ENCODE peak calls at places on chromosomes 2 and 18, in five cellular contexts. J, E, U, K and X are unnamed samples. For H3K4me1 and H3K27me3, the result is how much of the 10 kb centered on the place peaks cover.

GRCh38 chr2:24845691-24846090 is 52.5 kb downstream of the CENPO start:
- DNase-seq in J (no peak), E (no peak), U (no peak), K (no peak), X (no peak)

GRCh38 chr18:8858888-8859511 is 153.6 kb downstream of the MTCL1 start:
- DNase-seq in J (no peak), E (peak), U (no peak), K (no peak), X (no peak)

GRCh38 chr2:130375291-130376266 is 19.7 kb downstream of the PTPN18 start:
- DNase-seq in J (no peak), E (no peak), U (no peak), K (no peak), X (no peak)

GRCh38 chr18:71630686-71631085 is 913.5 kb downstream of the CBLN2 start:
- DNase-seq in J (no peak), E (no peak), U (no peak), K (no peak), X (no peak)

GRCh38 chr18:75656035-75656434 is 228.5 kb upstream of the SMIM21 start:
- DNase-seq in J (no peak), E (no peak), U (no peak), K (no peak), X (no peak)

GRCh38 chr2:28642796-28643195 is 108.8 kb upstream of the PPP1CB start:
- DNase-seq in J (no peak), E (no peak), U (no peak), K (no peak), X (no peak)

GRCh38 chr2:190718652-190719526 is 70.0 kb downstream of the NAB1 start:
- DNase-seq in J (no peak), E (peak), U (no peak), K (peak), X (no peak)

GRCh38 chr2:133952896-133953295 is 301.0 kb upstream of the MGAT5 start:
- DNase-seq in J (no peak), E (no peak), U (no peak), K (no peak), X (no peak)

GRCh38 chr2:69138793-69139510 is 126.0 kb downstream of the ANTXR1 start:
- DNase-seq in J (no peak), E (peak), U (no peak), K (no peak), X (no peak)

GRCh38 chr2:159982270-159982669 is 80.1 kb downstream of the PLA2R1 start:
- DNase-seq in J (no peak), E (no peak), U (no peak), K (no peak), X (no peak)

GRCh38 chr2:203562283-203562682 is 27.2 kb upstream of the RAPH1 start:
- DNase-seq in J (no peak), E (no peak), U (no peak), K (no peak), X (no peak)

GRCh38 chr2:74223941-74224770 is 25.7 kb downstream of the MTHFD2 start:
- DNase-seq in J (no peak), E (no peak), U (no peak), K (no peak), X (no peak)

GRCh38 chr18:76380791-76381405 is 114.1 kb downstream of the ZNF516 start:
- DNase-seq in J (no peak), E (no peak), U (no peak), K (no peak), X (no peak)

GRCh38 chr2:238513346-238513745 is 86.6 kb downstream of the ASB1 start:
- DNase-seq in J (no peak), E (no peak), U (no peak), K (peak), X (no peak)

GRCh38 chr2:181575650-181576025 is 81.3 kb downstream of the CERKL start:
- DNase-seq in J (no peak), E (no peak), U (no peak), K (no peak), X (no peak)

GRCh38 chr18:22363867-22364463 is 53.8 kb downstream of the CTAGE1 start:
- DNase-seq in J (no peak), E (no peak), U (no peak), K (no peak), X (no peak)

GRCh38 chr2:100744184-100744583 is 75.8 kb upstream of the NPAS2 start:
- DNase-seq in J (no peak), E (no peak), U (no peak), K (no peak), X (no peak)

GRCh38 chr2:110114007-110114591 is 1.5 kb downstream of the MALL start:
- DNase-seq in J (no peak), E (peak), U (no peak), K (no peak), X (no peak)

GRCh38 chr2:226080323-226080722 is 680.8 kb downstream of the NYAP2 start:
- DNase-seq in J (no peak), E (no peak), U (no peak), K (no peak), X (no peak)

GRCh38 chr2:15817748-15818147 is 122.6 kb upstream of the MYCN start:
- DNase-seq in J (no peak), E (no peak), U (no peak), K (no peak), X (no peak)

GRCh38 chr2:223523541-223523940 is 78.6 kb downstream of the SCG2 start:
- DNase-seq in J (no peak), E (no peak), U (no peak), K (no peak), X (no peak)

GRCh38 chr2:74593826-74594467 is 39.4 kb downstream of the DOK1 start:
- DNase-seq in J (no peak), E (no peak), U (no peak), K (no peak), X (no peak)

GRCh38 chr2:192007819-192008218 is 160.9 kb upstream of the CAVIN2 start:
- DNase-seq in J (no peak), E (no peak), U (no peak), K (no peak), X (no peak)

GRCh38 chr2:217142649-217143266 is 282.9 kb upstream of the TNP1 start:
- DNase-seq in J (no peak), E (no peak), U (no peak), K (peak), X (no peak)

GRCh38 chr2:224366269-224366668 is 35.6 kb downstream of the FAM124B start:
- DNase-seq in J (no peak), E (no peak), U (no peak), K (no peak), X (no peak)

GRCh38 chr2:143125647-143126046 is 3.6 kb upstream of the ARHGAP15 start:
- DNase-seq in J (no peak), E (no peak), U (no peak), K (no peak), X (no peak)

GRCh38 chr2:107635883-107636282 is 190.8 kb upstream of the RGPD4 start:
- DNase-seq in J (no peak), E (no peak), U (no peak), K (no peak), X (no peak)

GRCh38 chr18:53553030-53553429 is 671.4 kb downstream of the MBD2 start:
- DNase-seq in J (no peak), E (no peak), U (no peak), K (no peak), X (no peak)

GRCh38 chr2:74498500-74499268 is 719 bp downstream of the LBX2 start:
- DNase-seq in J (no peak), E (peak), U (no peak), K (peak), X (peak)

GRCh38 chr2:242017086-242017485 is 147.6 kb downstream of the RTP5 start:
- DNase-seq in J (no peak), E (no peak), U (no peak), K (no peak), X (no peak)

GRCh38 chr2:45494275-45494977 is 116.6 kb downstream of the SRBD1 start:
- DNase-seq in J (no peak), E (peak), U (peak), K (peak), X (peak)

GRCh38 chr2:10120938-10121574 is 1.5 kb upstream of the RRM2 start:
- DNase-seq in J (no peak), E (peak), U (no peak), K (no peak), X (no peak)
- H3K27ac ChIP-seq in J (peak), E (peak), U (peak), K (peak), X (peak)

DNA sequence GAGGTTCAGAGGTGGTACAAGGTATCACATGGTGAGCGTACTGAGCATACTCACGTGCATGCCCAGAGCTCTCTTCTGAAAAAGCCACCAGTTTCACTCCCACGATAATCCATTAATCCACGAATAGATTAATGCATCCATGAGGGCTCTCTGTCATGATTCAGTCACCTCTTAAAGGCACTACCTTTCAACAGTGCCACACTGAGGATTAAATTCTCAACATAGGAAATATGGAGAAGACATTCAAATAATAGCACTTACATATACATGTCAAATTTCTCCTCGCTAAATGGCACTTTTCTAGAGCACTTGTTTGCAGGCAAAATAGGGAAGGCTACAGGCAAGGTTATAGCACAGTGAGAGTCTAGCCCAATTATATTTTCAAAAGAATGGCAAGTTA is 825.9 kb downstream of the TRIB2 start:
- DNase-seq in J (no peak), E (no peak), U (no peak), K (no peak), X (no peak)
- H3K4me1 ChIP-seq in J (under half), E (under half), U (under half), K (under half), X (under half)

DNA sequence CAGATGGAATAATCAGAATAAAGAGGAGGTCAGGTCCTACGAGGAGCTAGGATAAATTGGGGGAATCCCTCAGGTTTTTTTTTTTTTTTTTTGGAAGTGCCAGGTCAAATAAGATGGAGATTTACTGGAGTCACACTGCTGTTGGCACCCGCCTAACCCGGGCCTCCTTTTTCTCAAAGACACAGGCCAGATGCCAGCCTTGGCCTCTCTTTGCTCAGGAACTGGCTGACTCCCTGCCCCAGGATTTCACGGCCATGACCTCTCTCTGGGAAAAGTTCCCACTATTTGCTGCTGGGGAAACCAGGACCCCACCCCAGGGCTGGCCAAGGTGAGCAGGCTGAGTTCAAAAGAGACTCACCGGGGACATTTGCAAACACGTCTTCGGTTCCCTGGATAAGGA is 2.5 kb downstream of the CD8A start:
- DNase-seq in J (peak), E (no peak), U (no peak), K (no peak), X (no peak)
- H3K27me3 ChIP-seq in J (under half), E (under half), U (under half), K (under half), X (under half)

GRCh38 chr2:205614965-205615364 is 67.3 kb upstream of the NRP2 start:
- DNase-seq in J (no peak), E (no peak), U (no peak), K (no peak), X (no peak)

GRCh38 chr2:205609036-205609607 is 73.2 kb upstream of the NRP2 start:
- DNase-seq in J (no peak), E (no peak), U (no peak), K (no peak), X (no peak)

GRCh38 chr2:205613970-205614559 is 68.2 kb upstream of the NRP2 start:
- DNase-seq in J (no peak), E (no peak), U (no peak), K (peak), X (no peak)

GRCh38 chr2:205610437-205610836 is 71.9 kb upstream of the NRP2 start:
- DNase-seq in J (no peak), E (no peak), U (no peak), K (no peak), X (no peak)

GRCh38 chr2:205612661-205613060 is 69.6 kb upstream of the NRP2 start:
- DNase-seq in J (no peak), E (no peak), U (no peak), K (peak), X (no peak)
- H3K27ac ChIP-seq in J (no peak), E (no peak), U (no peak), K (peak), X (no peak)

DNA sequence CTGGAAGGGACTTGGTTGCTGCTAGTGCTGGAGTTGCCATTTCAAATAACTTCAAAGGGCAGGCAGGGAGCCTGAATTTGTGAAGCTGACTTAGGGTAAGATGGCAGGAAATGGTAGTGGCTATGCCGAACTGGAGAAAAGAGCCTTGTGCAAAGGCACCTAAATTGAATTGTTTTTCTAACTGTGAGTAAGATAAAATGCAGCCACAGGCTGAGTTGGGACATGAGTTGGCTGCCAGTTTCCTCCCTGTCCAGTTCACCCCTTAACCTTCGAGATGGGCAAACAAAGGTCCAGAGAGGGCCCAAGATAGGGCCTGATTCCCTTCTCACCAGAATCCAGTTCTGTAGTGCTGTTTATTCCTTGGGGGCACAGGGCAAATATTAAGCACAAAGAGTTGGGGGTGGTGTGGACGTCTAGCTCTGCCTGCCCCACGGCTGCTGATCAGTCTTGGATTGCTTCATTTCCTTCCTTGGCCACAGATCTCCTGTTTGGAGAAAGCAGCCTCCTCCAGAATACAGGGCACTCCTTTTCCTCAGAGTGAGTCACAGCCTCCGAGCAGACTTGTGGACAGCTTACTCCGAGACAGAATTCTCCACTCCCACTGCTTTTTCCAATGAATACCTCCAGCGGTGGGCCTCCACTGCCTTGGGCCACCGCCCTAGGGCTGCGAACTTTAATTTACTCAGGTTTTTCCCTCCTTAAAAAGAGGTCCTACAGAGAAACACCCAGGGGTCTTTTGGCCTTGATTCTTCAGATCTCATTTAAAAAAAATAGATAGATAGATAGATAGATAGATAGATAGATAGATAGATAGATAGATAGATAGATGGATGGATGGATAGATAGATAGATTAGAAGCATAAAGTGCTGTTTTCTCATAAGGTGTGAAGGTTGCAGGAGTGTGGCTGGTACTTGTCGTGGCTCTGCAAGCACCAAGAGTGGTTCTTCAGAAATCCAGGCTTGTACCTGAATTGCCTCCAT is 18.4 kb upstream of the SLC20A1 start:
- DNase-seq in J (no peak), E (peak), U (no peak), K (no peak), X (peak)
- H3K4me1 ChIP-seq in J (half or more), E (half or more), U (half or more), K (under half), X (half or more)

GRCh38 chr18:46418657-46419260 is 238.3 kb downstream of the LOXHD1 start:
- DNase-seq in J (no peak), E (no peak), U (no peak), K (no peak), X (no peak)
- H3K27me3 ChIP-seq in J (under half), E (under half), U (under half), K (under half), X (under half)